ENCODE peak calls at places on chromosomes 4 and X, in four cellular contexts. D, K, W and Y are unnamed samples.

GRCh38 chr4:100420571-100420970 is 97.3 kb downstream of the EMCN start:
- DNase-seq in W (no peak), K (no peak), D (no peak), Y (no peak)

GRCh38 chrX:2549874-2550273 is 49.1 kb upstream of the DHRSX start:
- DNase-seq in K (no peak), D (no peak), W (no peak), Y (no peak)

GRCh38 chr4:2186133-2186864 is 55.6 kb downstream of the HAUS3 start:
- DNase-seq in K (no peak), W (peak), D (no peak), Y (no peak)

GRCh38 chr4:132125131-132125530 is 1024.0 kb upstream of the PCDH10 start:
- DNase-seq in D (no peak), K (no peak), W (no peak), Y (no peak)

GRCh38 chr4:815464-816146 is 10.3 kb downstream of the CPLX1 start:
- DNase-seq in W (peak), D (no peak), K (no peak), Y (no peak)

GRCh38 chrX:128975716-128976115 is 547.6 kb downstream of the SMARCA1 start:
- DNase-seq in K (peak), W (peak), D (peak), Y (no peak)

GRCh38 chrX:44063611-44064010 is 90.4 kb upstream of the NDP start:
- DNase-seq in W (no peak), K (no peak), D (no peak), Y (no peak)

GRCh38 chr4:56863441-56864129 is 42.1 kb upstream of the SPINK2 start:
- DNase-seq in W (no peak), D (no peak), K (no peak), Y (no peak)

GRCh38 chrX:118259213-118259612 is 86.7 kb upstream of the WDR44 start:
- DNase-seq in K (no peak), W (no peak), D (no peak), Y (no peak)

GRCh38 chr4:123462007-123462406 is 65.4 kb downstream of the SPRY1 start:
- DNase-seq in K (no peak), D (no peak), W (peak), Y (no peak)

GRCh38 chrX:12961191-12961718 is 13.7 kb upstream of the TMSB4X start:
- DNase-seq in K (no peak), D (no peak), W (no peak), Y (no peak)

GRCh38 chr4:77022581-77023133 is 53.1 kb downstream of the CCNI start:
- DNase-seq in K (no peak), W (no peak), D (peak), Y (no peak)

GRCh38 chrX:38627683-38628082 is 66.3 kb downstream of the TSPAN7 start:
- DNase-seq in W (peak), K (peak), D (peak), Y (no peak)

GRCh38 chrX:48466696-48467095 is 3.4 kb downstream of the SLC38A5 start:
- DNase-seq in D (peak), W (no peak), K (peak), Y (no peak)

GRCh38 chrX:111040377-111041017 is 55.5 kb upstream of the PAK3 start:
- DNase-seq in D (no peak), W (no peak), K (no peak), Y (no peak)

GRCh38 chr4:159382875-159383568 is 280.1 kb downstream of the RAPGEF2 start:
- DNase-seq in W (no peak), K (no peak), D (no peak), Y (no peak)

GRCh38 chr4:127997534-127998388 is 32.6 kb downstream of the ABHD18 start:
- DNase-seq in K (no peak), W (no peak), D (no peak), Y (peak)

GRCh38 chrX:11341274-11342256 is 48.4 kb downstream of the AMELX start:
- DNase-seq in K (peak), D (no peak), W (no peak), Y (peak)

GRCh38 chrX:30278365-30278764 is 30.8 kb downstream of the NR0B1 start:
- DNase-seq in W (no peak), D (no peak), K (no peak), Y (no peak)

GRCh38 chr4:76426272-76426671 is 5.3 kb upstream of the CCDC158 start:
- DNase-seq in D (peak), W (no peak), K (no peak), Y (no peak)

GRCh38 chrX:52933976-52934703 is 24.2 kb downstream of the FAM156A start:
- DNase-seq in D (no peak), W (no peak), K (no peak), Y (no peak)

GRCh38 chrX:13090261-13091110 is 46.1 kb upstream of the FAM9C start:
- DNase-seq in K (peak), D (no peak), W (peak), Y (no peak)

GRCh38 chr4:44961001-44961755 is 234.8 kb upstream of the GNPDA2 start:
- DNase-seq in D (no peak), K (no peak), W (no peak), Y (no peak)

GRCh38 chrX:55839480-55839879 is 121.9 kb downstream of the RRAGB start:
- DNase-seq in K (no peak), D (no peak), W (no peak), Y (no peak)

GRCh38 chr4:148299337-148299736 is 142.9 kb downstream of the NR3C2 start:
- DNase-seq in K (no peak), W (no peak), D (no peak), Y (no peak)

GRCh38 chrX:129754266-129755024 is 15.7 kb downstream of the XPNPEP2 start:
- DNase-seq in W (no peak), D (no peak), K (peak), Y (no peak)

GRCh38 chrX:138191998-138192397 is 519.5 kb downstream of the FGF13 start:
- DNase-seq in K (peak), W (peak), D (peak), Y (no peak)

GRCh38 chrX:80432863-80433262 is 12.6 kb downstream of the TENT5D start:
- DNase-seq in D (no peak), K (no peak), W (no peak), Y (no peak)

GRCh38 chrX:49192722-49193328 is 6.7 kb upstream of the PRICKLE3 start:
- DNase-seq in W (no peak), D (no peak), K (no peak), Y (no peak)

GRCh38 chr4:67087897-67088296 is 457.4 kb downstream of the CENPC start:
- DNase-seq in K (peak), W (peak), D (peak), Y (no peak)

GRCh38 chrX:131058136-131058868 is at the start of gene ARHGAP36:
- DNase-seq in W (no peak), D (no peak), K (peak), Y (no peak)

GRCh38 chr4:139609647-139610046 is 53.6 kb upstream of the SETD7 start:
- DNase-seq in D (no peak), K (no peak), W (no peak), Y (no peak)

GRCh38 chr4:186570193-186570996 is 15.0 kb upstream of the MTNR1A start:
- DNase-seq in K (no peak), D (no peak), W (no peak), Y (no peak)

GRCh38 chrX:18010251-18010650 is 149.2 kb upstream of the RAI2 start:
- DNase-seq in D (no peak), W (no peak), K (no peak), Y (no peak)
- TF ChIP-seq JUND in D (no peak), W (no peak), K (no peak), Y (no peak)

DNA sequence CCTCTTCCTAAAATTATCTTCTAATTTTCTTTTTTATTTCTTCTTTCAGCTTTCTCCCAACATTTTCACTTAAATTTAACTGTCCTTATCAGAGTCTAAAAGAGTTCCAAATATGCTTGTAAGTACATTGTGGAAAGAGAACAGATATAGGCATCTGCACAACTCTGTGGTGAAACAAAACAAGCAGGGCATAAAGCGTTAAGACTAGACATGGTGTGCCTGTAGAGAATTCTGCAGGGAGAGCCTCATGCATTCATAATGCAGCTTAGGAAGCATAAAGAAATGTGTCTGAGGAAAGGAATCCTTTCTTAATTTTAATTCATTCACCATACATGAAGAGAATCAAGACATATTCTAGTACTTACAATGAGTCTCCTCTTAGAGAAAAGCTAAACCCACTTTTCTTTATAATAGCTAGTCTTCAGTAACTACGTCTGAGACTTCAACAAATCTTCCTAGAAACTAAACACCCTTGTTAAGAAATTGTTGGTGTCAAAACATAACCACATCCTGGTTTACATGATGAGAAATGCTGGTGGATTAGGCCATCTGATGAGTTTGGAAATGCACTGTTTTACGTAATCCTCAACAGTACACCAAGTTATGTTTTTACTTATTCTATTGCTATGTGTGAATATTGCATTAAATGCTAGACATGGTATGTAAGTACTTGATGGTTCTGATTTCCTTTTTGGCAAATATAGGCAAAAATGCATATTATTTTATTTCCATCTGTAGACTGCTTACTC is 307.8 kb upstream of the GIMD1 start:
- DNase-seq in K (no peak), D (no peak), W (no peak), Y (no peak)
- TF ChIP-seq SMC3 in K (no peak), D (no peak), W (no peak), Y (no peak)

DNA sequence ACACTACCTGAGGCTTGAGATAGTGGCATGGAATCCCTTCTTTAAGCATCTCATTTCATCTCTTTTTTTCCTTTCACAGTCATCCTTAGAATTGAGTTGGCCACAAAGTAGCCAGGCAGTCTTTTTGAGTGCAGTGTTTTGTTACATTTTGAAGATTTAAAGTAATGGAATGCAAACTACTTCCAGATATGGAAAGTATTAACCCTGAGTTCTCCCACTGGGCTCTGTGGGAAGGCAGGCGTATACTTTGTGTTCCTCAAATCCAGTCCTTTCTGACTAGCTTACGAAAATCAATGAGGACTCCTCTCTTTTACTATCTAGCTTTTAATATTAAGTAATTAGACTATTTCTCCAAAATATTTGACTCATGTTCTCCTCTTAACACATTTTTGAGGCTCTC is 29.9 kb downstream of the PCDH10 start:
- DNase-seq in D (no peak), W (no peak), K (no peak), Y (no peak)
- TF ChIP-seq MAX in D (no peak), W (no peak), K (no peak), Y (no peak)

GRCh38 chrX:109839694-109840358 is 106.8 kb upstream of the ACSL4 start:
- DNase-seq in D (no peak), W (no peak), K (peak), Y (no peak)
- TF ChIP-seq JUND in D (no peak), W (no peak), K (no peak), Y (no peak)

DNA sequence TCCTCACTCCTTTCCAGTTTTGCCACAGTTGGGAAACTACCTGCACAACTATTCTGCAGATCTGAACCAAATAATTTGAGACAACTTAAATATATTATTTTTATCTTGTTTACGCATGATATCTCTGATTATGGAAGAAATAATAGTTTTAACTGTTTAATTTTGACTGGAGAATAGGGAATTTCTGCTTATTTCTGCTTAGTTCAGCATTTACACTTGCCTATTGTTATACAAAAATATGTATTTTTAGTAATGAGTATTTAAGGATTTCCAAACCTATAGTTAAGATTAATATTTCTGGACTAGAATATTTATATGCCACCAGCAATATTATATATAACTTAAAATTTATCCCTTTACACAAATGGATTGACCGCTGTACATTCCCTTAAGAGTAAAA is 125.5 kb downstream of the NWD2 start:
- DNase-seq in D (no peak), K (no peak), W (no peak), Y (no peak)
- TF ChIP-seq SMC3 in D (no peak), K (no peak), W (no peak), Y (no peak)

DNA sequence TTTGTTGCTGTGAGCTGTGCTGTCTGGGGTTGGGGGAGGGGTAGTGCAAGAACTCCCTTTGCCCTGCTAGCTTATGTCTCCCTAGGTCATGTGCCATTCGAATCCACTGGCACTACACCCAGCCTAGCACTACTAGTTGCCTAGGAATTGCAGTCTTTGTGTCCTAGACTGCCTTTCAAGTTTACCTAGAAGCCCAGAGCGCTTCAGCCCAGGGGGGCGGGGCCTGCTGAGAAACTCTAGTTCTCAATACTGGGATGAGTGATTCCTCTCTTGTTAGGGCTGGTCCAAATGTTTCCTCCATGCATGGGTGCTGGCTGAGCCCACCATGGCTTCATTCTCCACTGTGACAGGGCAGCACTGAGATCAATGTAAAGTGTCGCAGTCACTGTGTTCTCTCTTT is 1011.5 kb downstream of the PCDH19 start:
- DNase-seq in W (no peak), D (no peak), K (no peak), Y (no peak)
- TF ChIP-seq MAX in W (no peak), D (no peak), K (no peak), Y (no peak)

GRCh38 chr4:7046971-7047370 is 3.8 kb downstream of the TADA2B start:
- DNase-seq in W (no peak), D (no peak), K (no peak), Y (no peak)

GRCh38 chr4:7048642-7049041 is 5.5 kb downstream of the TADA2B start:
- DNase-seq in D (no peak), W (no peak), K (no peak), Y (no peak)

GRCh38 chr4:7045553-7045952 is 2.4 kb downstream of the TADA2B start:
- DNase-seq in K (no peak), D (no peak), W (no peak), Y (no peak)

GRCh38 chr4:7044415-7044930 is 1.3 kb downstream of the TADA2B start:
- DNase-seq in W (no peak), K (no peak), D (no peak), Y (no peak)

DNA sequence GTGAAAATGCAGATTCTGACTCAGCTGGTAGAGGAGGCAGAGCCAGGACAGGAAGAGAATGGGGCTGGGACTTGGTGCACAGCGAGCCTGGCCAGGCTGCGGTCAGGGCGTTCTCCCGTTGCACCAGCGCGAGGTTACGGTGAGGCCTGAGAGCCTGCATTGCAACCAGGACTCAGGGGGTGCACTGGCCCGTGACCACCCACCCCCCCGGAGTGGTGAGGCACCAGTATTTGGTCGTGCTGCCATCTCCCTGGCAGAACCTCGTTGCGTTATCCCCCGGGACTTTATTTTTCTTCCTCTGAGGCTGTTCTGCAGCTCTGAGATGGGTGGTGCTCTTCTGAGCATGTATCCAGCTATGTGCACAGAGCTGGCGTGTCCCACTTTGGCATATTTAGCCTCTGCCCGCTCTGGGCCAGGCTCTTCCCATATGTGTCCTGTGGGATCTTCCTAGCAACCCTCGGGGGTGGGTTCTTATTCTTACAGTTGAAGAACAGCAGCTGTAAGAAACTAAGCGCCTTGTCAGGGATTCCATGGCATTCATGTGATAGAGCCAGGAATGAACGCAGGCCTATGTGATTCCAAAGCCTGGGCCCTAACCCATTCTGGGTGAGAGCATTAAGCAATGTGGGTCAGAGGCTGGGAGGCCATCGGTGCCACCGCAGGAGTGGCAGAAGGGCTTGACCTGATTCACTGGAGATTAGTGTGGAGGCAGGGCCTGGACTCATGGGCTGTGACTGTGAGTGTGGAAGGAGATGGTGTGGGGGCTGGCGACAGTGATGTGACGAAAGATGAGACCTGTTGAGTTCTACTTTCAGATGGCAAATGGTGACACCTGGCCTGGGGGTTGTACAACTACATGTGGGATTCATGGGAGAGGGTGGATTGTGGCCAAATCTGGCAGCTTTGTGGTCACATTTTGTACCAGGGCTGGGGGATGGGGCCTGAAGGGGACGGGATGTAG is 3.1 kb downstream of the TADA2B start:
- DNase-seq in W (no peak), K (no peak), D (no peak), Y (peak)
- TF ChIP-seq JUND in W (no peak), K (no peak), D (no peak), Y (no peak)

GRCh38 chrX:153423652-153424051 is 12.4 kb downstream of the ZFP92 start:
- DNase-seq in W (no peak), D (no peak), K (no peak), Y (no peak)
- TF ChIP-seq SMC3 in W (no peak), D (no peak), K (no peak), Y (no peak)

DNA sequence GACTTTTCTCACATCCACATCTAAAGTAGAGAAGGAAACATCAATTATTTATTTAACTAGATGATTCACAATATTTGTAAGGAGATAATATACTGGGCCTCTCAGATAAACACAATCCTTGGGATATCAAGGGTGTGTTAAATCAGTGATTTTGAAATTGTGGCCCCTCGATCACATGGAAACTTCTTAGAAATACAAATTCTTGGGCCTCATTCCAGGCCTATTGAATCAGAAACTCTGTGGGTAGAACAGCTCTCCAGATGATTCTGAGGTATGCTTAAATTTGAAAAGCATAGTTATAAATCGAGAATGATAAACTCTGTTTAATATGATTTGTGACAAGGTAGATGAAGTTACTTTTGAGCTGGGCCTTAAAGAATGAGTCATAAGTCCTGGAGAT is 64.4 kb upstream of the GPR174 start:
- DNase-seq in W (no peak), K (no peak), D (no peak), Y (no peak)
- TF ChIP-seq MAX in W (no peak), K (no peak), D (no peak), Y (no peak)

DNA sequence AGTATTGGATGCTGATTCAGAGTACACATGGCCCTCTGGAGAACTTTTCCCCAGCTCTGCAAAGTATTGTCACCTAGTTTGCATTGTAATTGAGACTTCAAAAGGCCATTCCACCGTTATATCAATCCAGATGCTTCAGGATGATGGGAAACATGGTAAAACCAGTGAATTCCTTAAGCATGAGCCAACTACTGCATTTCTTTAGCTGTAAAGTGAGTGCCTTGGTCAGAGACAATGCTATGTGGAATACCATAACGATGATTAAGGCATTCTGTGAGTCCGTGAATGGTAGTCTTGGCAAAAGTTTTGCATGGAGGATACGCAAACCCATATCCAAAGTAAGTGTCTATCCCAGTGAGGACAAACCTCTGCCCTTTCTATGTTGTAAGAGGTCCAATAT is 355.2 kb downstream of the DCAF12L2 start:
- DNase-seq in D (no peak), K (no peak), W (no peak), Y (no peak)
- TF ChIP-seq JUND in D (no peak), K (no peak), W (no peak), Y (no peak)